ENCODE peak calls at places on chromosomes 13 and 19, in eight cellular contexts. X is ACHN; R is stimulated activated CD4-positive, alpha-beta T cell treated with anti-CD3 and anti-CD28 coated beads, TNF-alpha, amount 100 ng/mL, for 24 hours; A is fibroblast of pulmonary artery; S is stomach; K is hepatocyte; Y is DMS53; Q is AG04450. W is an unnamed sample.

GRCh38 chr13:99812611-99813010 is 159.0 kb downstream of the ZIC5 start:
- DNase-seq in Q (no peak), K (no peak), S (no peak), A (no peak), X (peak), R (no peak), Y (no peak), W (no peak)

GRCh38 chr13:91017031-91017668 is 330.3 kb upstream of the MIR17HG start:
- DNase-seq in R (peak), X (peak), Y (peak), S (peak), A (peak), Q (no peak), K (peak), W (no peak)

GRCh38 chr19:34881982-34882381 is 44.7 kb upstream of the ZNF30 start:
- DNase-seq in Y (no peak), A (peak), X (no peak), Q (no peak), K (no peak), R (no peak), S (no peak), W (no peak)

GRCh38 chr19:17052439-17052838 is 22.8 kb downstream of the HAUS8 start:
- DNase-seq in K (peak), X (peak), R (no peak), S (peak), A (peak), Q (no peak), Y (peak), W (no peak)

GRCh38 chr13:112974125-112974524 is 5.1 kb downstream of the MCF2L start:
- DNase-seq in K (no peak), Y (no peak), A (no peak), R (no peak), Q (no peak), S (no peak), X (no peak), W (no peak)

GRCh38 chr13:107649071-107649470 is 566.3 kb downstream of the LIG4 start:
- DNase-seq in R (no peak), Q (no peak), S (no peak), X (no peak), K (no peak), Y (no peak), A (peak), W (no peak)

GRCh38 chr19:45817725-45818301 is 2.7 kb upstream of the RSPH6A start:
- DNase-seq in Q (no peak), S (no peak), X (no peak), A (no peak), K (no peak), R (no peak), Y (peak), W (no peak)

GRCh38 chr13:113089693-113090414 is 15.7 kb upstream of the F7 start:
- DNase-seq in Y (no peak), Q (no peak), X (no peak), R (no peak), S (no peak), K (no peak), A (no peak), W (no peak)

GRCh38 chr19:28242317-28242927 is 970.5 kb downstream of the UQCRFS1 start:
- DNase-seq in A (peak), X (peak), Y (peak), K (peak), R (no peak), Q (no peak), S (no peak), W (no peak)

GRCh38 chr13:113122571-113123225 is at the start of gene F10:
- DNase-seq in S (peak), R (no peak), X (no peak), A (peak), K (peak), Q (peak), Y (peak), W (no peak)

GRCh38 chr13:98133949-98134348 is 8.9 kb upstream of the FARP1 start:
- DNase-seq in X (no peak), S (no peak), Q (no peak), K (no peak), R (no peak), Y (peak), A (no peak), W (peak)

GRCh38 chr13:77333521-77334083 is 6.7 kb upstream of the MYCBP2 start:
- DNase-seq in Y (no peak), R (no peak), K (no peak), X (no peak), A (no peak), Q (no peak), S (no peak), W (no peak)

GRCh38 chr13:112733112-112733511 is 43.3 kb downstream of the ATP11A start:
- DNase-seq in A (no peak), K (no peak), Y (peak), X (no peak), R (no peak), S (no peak), Q (no peak), W (no peak)

GRCh38 chr13:90272356-90272755 is 1075.1 kb upstream of the MIR17HG start:
- DNase-seq in S (no peak), A (peak), Q (no peak), R (no peak), X (no peak), Y (no peak), K (no peak), W (no peak)

GRCh38 chr19:18869231-18869575 is 26.8 kb downstream of the CERS1 start:
- DNase-seq in R (no peak), S (no peak), X (no peak), Q (no peak), A (no peak), Y (no peak), K (no peak), W (no peak)

GRCh38 chr13:75636339-75637095 is 387 bp downstream of the LMO7 start:
- DNase-seq in Y (peak), Q (no peak), X (peak), S (no peak), R (peak), A (peak), K (peak), W (no peak)

GRCh38 chr13:111564657-111565056 is 244.2 kb downstream of the TEX29 start:
- DNase-seq in Q (no peak), X (no peak), S (no peak), A (no peak), K (no peak), Y (no peak), R (no peak), W (no peak)

GRCh38 chr19:29089315-29089855 is 123.6 kb downstream of the UQCRFS1 start:
- DNase-seq in Q (no peak), S (no peak), K (no peak), Y (no peak), R (no peak), A (no peak), X (no peak), W (no peak)

GRCh38 chr19:5563941-5564612 is 3.7 kb downstream of the TINCR start:
- DNase-seq in Q (no peak), S (no peak), K (peak), R (no peak), Y (peak), A (peak), X (no peak), W (no peak)

W was measured in memory B cell.